ENCODE peak calls at places on chromosomes 12 and 14, in five cellular contexts. A, Z, K, S and V are unnamed samples.

GRCh38 chr12:113929312-113929989 is 36.7 kb downstream of the RBM19 start:
- DNase-seq in A (no peak), Z (no peak), K (no peak), S (no peak), V (peak; percentile 8)

GRCh38 chr14:31421200-31421599 is 850 bp upstream of the HEATR5A start:
- DNase-seq in A (no peak), Z (no peak), K (no peak), S (no peak), V (no peak)

GRCh38 chr12:4417471-4417870 is 28.1 kb downstream of the FGF6 start:
- DNase-seq in A (no peak), Z (no peak), K (no peak), S (no peak), V (no peak)

GRCh38 chr14:104731249-104731924 is 7.4 kb downstream of the ADSS1 start:
- DNase-seq in A (no peak), Z (no peak), K (no peak), S (no peak), V (no peak)

GRCh38 chr12:130577348-130577747 is 138.8 kb downstream of the RIMBP2 start:
- DNase-seq in A (no peak), Z (no peak), K (no peak), S (no peak), V (no peak)

GRCh38 chr14:95784137-95784536 is 70.2 kb upstream of the TCL1A start:
- DNase-seq in A (no peak), Z (peak; percentile 22), K (no peak), S (no peak), V (peak; percentile 3)

GRCh38 chr12:14547571-14547970 is 20.1 kb downstream of the PLBD1 start:
- DNase-seq in A (no peak), Z (no peak), K (no peak), S (no peak), V (no peak)

GRCh38 chr12:88834226-88834625 is 254.0 kb upstream of the KITLG start:
- DNase-seq in A (no peak), Z (peak; percentile 56), K (no peak), S (no peak), V (no peak)

GRCh38 chr12:107929436-107929835 is 154.9 kb downstream of the ASCL4 start:
- DNase-seq in A (no peak), Z (peak; percentile 1), K (peak; percentile 68), S (no peak), V (no peak)

GRCh38 chr12:47636908-47637780 is 68.7 kb downstream of the RPAP3 start:
- DNase-seq in A (peak; percentile 79), Z (peak; percentile 7), K (no peak), S (peak; percentile 18), V (peak; percentile 38)

GRCh38 chr12:12467701-12468218 is 94.9 kb downstream of the DUSP16 start:
- DNase-seq in A (no peak), Z (no peak), K (peak; percentile 46), S (peak; percentile 66), V (peak; percentile 55)

GRCh38 chr14:51478241-51478640 is 173.5 kb upstream of the FRMD6 start:
- DNase-seq in A (no peak), Z (no peak), K (no peak), S (no peak), V (no peak)

GRCh38 chr14:83594874-83595273 is 1935.1 kb upstream of the FLRT2 start:
- DNase-seq in A (no peak), Z (no peak), K (no peak), S (no peak), V (no peak)